ENCODE peak calls at places on chromosomes 3 and 15, in nine cellular contexts. Z is esophagus squamous epithelium, O is spleen, S is RWPE1, L is ovary, G is body of pancreas, V is heart left ventricle, M is mammary epithelial cell, Y is psoas muscle. Q is an unnamed sample.

GRCh38 chr15:70605606-70606410 is 157.6 kb downstream of the UACA start:
- DNase-seq in G (peak), S (no peak), Z (no peak), M (no peak), O (no peak), V (peak), L (peak), Y (peak), Q (no peak)

GRCh38 chr3:23283625-23284024 is 80.5 kb downstream of the UBE2E2 start:
- DNase-seq in S (no peak), Z (no peak), M (no peak), V (no peak), O (no peak), Y (no peak), G (no peak), L (no peak), Q (no peak)

GRCh38 chr3:125694761-125695294 is 99.5 kb upstream of the OSBPL11 start:
- DNase-seq in G (peak), S (no peak), O (no peak), V (no peak), M (no peak), L (no peak), Z (no peak), Y (no peak), Q (no peak)

GRCh38 chr15:92392966-92393286 is 755 bp upstream of the ST8SIA2 start:
- DNase-seq in L (no peak), Z (no peak), Y (no peak), G (no peak), O (no peak), M (no peak), S (no peak), V (no peak), Q (no peak)

GRCh38 chr3:190554197-190554596 is 40.3 kb downstream of the IL1RAP start:
- DNase-seq in G (no peak), Z (no peak), M (no peak), V (peak), Y (no peak), L (no peak), O (no peak), S (no peak), Q (no peak)

GRCh38 chr15:49135893-49136292 is 19.5 kb downstream of the COPS2 start:
- DNase-seq in Z (no peak), G (no peak), S (peak), L (no peak), M (peak), V (no peak), O (no peak), Y (no peak), Q (no peak)

GRCh38 chr3:194201953-194202666 is 66.2 kb downstream of the HES1 start:
- DNase-seq in V (no peak), L (no peak), M (peak), O (no peak), Z (no peak), G (no peak), Y (no peak), S (no peak), Q (no peak)

GRCh38 chr15:76330281-76330680 is 6.3 kb upstream of the ISL2 start:
- DNase-seq in L (no peak), Y (peak), G (peak), M (peak), Z (no peak), S (peak), V (no peak), O (no peak), Q (no peak)

GRCh38 chr3:45798034-45798433 is 1.7 kb upstream of the SLC6A20 start:
- DNase-seq in G (no peak), Y (no peak), S (no peak), L (no peak), V (no peak), Z (no peak), M (no peak), O (no peak), Q (no peak)

GRCh38 chr3:150725548-150725947 is 21.8 kb upstream of the ERICH6 start:
- DNase-seq in G (no peak), Y (no peak), O (no peak), L (no peak), M (no peak), V (no peak), S (peak), Z (no peak), Q (no peak)

GRCh38 chr3:135103913-135104312 is 308.9 kb downstream of the EPHB1 start:
- DNase-seq in V (no peak), M (no peak), G (no peak), L (no peak), O (no peak), Y (no peak), S (no peak), Z (no peak), Q (no peak)

GRCh38 chr15:85973584-85974347 is 105.9 kb upstream of the AGBL1 start:
- DNase-seq in M (no peak), Y (peak), S (no peak), G (no peak), L (no peak), O (no peak), V (no peak), Z (no peak), Q (no peak)

GRCh38 chr15:95663156-95663831 is 667.2 kb upstream of the NR2F2 start:
- DNase-seq in S (no peak), Y (no peak), Z (no peak), G (no peak), M (peak), L (no peak), V (no peak), O (no peak), Q (no peak)

GRCh38 chr3:139534444-139534812 is 5.1 kb downstream of the RBP1 start:
- DNase-seq in V (no peak), G (peak), Y (no peak), M (peak), S (peak), L (no peak), Z (no peak), O (no peak), Q (peak)

GRCh38 chr3:18546632-18547031 is 121.5 kb upstream of the SATB1 start:
- DNase-seq in S (no peak), O (no peak), Y (no peak), M (no peak), L (no peak), G (no peak), V (no peak), Z (no peak), Q (no peak)

GRCh38 chr3:136624894-136625815 is 127.0 kb downstream of the STAG1 start:
- DNase-seq in S (peak), O (no peak), M (peak), L (no peak), Y (no peak), G (peak), V (no peak), Z (no peak), Q (no peak)

GRCh38 chr15:41951571-41951970 is 20.8 kb downstream of the EHD4 start:
- DNase-seq in G (no peak), S (no peak), Y (no peak), O (no peak), M (no peak), L (no peak), Z (no peak), V (no peak), Q (no peak)

GRCh38 chr3:109081746-109082510 is 36.0 kb downstream of the MORC1 start:
- DNase-seq in V (no peak), M (peak), L (no peak), Z (no peak), O (no peak), G (peak), S (peak), Y (no peak), Q (no peak)

GRCh38 chr3:22156868-22157267 is 405.9 kb upstream of the ZNF385D start:
- DNase-seq in O (no peak), M (no peak), Z (no peak), Y (no peak), L (no peak), S (no peak), G (no peak), V (no peak), Q (no peak)

DNA sequence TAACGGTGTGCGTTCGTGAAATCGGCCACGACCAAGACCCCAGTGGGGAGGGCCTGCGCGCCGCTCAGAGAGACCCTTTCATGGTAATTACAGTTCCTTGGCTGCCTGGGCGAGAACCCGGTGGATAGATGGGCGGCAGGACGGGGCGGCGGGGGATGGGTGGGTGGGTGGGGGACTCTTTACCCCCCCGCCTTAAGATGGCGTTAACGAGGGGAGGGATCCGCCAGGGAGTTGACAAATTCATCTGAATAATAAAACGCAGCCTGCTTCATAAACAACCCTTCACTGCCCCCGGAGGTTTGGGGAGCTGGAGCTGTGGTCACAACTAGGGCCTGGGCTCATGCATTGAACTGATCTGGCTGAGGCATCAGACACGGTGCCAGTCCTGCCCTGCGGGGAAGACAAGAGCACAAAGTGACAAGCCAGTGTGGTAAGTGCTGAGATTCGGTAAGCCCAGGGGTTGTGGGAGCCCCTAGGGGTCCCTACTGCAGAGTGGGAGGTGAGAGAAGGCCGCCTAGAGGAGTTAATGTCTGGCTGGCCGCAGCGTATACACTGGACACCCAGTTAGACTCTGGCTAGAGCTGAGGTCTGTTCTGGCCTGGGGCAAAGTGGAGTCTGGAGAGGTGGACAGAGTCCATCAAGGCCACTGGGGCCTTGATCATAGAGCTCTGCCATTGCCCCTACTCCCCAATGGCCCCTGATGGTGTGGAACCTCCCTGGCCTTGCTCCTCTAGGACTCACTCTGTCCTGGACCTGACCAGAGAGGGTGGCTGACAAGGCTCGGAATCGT is 766 bp downstream of the MRAS start:
- DNase-seq in M (no peak), Z (no peak), V (no peak), G (peak), S (no peak), Y (peak), L (peak), O (no peak), Q (no peak)
- H3K27ac ChIP-seq in M (no peak), Z (peak), V (peak), G (peak), S (no peak), Y (peak), L (peak), O (peak), Q (no peak)

GRCh38 chr15:60004019-60004845 is at the start of gene FOXB1:
- DNase-seq in S (no peak), L (no peak), Y (no peak), O (no peak), V (no peak), G (peak), M (no peak), Z (no peak), Q (no peak)
- TF ChIP-seq CTCF in S (no peak), L (no peak), Y (no peak), O (no peak), V (no peak), G (no peak), M (no peak), Z (no peak), Q (no peak)

GRCh38 chr3:64600246-64600645 is 87.6 kb downstream of the ADAMTS9 start:
- DNase-seq in S (no peak), Y (no peak), L (no peak), G (no peak), V (no peak), O (no peak), Z (no peak), M (no peak), Q (no peak)
- H3K27ac ChIP-seq in S (no peak), Y (no peak), L (no peak), G (no peak), V (no peak), O (no peak), Z (no peak), M (no peak), Q (no peak)

GRCh38 chr3:132006605-132007204 is 28.1 kb downstream of the CPNE4 start:
- DNase-seq in L (no peak), O (no peak), M (peak), Z (no peak), Y (no peak), S (peak), V (no peak), G (peak), Q (no peak)
- TF ChIP-seq CTCF in L (no peak), O (peak), M (peak), Z (no peak), Y (no peak), S (peak), V (peak), G (peak), Q (peak)

GRCh38 chr3:170637321-170637720 is 51.4 kb upstream of the SLC7A14 start:
- DNase-seq in G (no peak), S (no peak), L (no peak), M (no peak), Y (no peak), Z (no peak), O (no peak), V (no peak), Q (no peak)

GRCh38 chr3:170633573-170633972 is 47.7 kb upstream of the SLC7A14 start:
- DNase-seq in Z (no peak), L (no peak), Y (no peak), M (no peak), O (no peak), S (no peak), G (no peak), V (no peak), Q (no peak)

GRCh38 chr3:170632780-170633179 is 46.9 kb upstream of the SLC7A14 start:
- DNase-seq in S (no peak), G (no peak), O (no peak), Y (no peak), V (no peak), L (no peak), Z (no peak), M (no peak), Q (no peak)

GRCh38 chr3:170636609-170637008 is 50.7 kb upstream of the SLC7A14 start:
- DNase-seq in Y (no peak), O (no peak), V (no peak), G (no peak), S (no peak), L (no peak), M (no peak), Z (no peak), Q (no peak)

GRCh38 chr3:170634663-170635096 is 48.8 kb upstream of the SLC7A14 start:
- DNase-seq in M (no peak), S (no peak), V (no peak), Z (no peak), O (no peak), G (no peak), L (no peak), Y (no peak), Q (no peak)
- H3K27ac ChIP-seq in M (no peak), S (no peak), V (no peak), Z (no peak), O (no peak), G (no peak), L (no peak), Y (no peak), Q (no peak)

GRCh38 chr15:79065361-79065743 is 25.2 kb downstream of the RASGRF1 start:
- DNase-seq in V (no peak), O (peak), Y (no peak), M (no peak), Z (no peak), S (no peak), G (no peak), L (no peak), Q (no peak)
- TF ChIP-seq CTCF in V (no peak), O (no peak), Y (no peak), M (no peak), Z (no peak), S (no peak), G (no peak), L (no peak), Q (no peak)